ENCODE peak calls at places on chromosomes 13 and 19, in ten cellular contexts. A is T-helper 17 cell; P is SIG-M5; N is progenitor cell of endocrine pancreas; L is endodermal cell; B is activated CD4-positive, alpha-beta T cell treated with anti-CD3 and anti-CD28 coated beads for 36 hours; R is HTR-8/SVneo; O is NCI-H460; E is NCI-H2081; D is head of caudate nucleus. H is an unnamed sample.

GRCh38 chr13:112894673-112895481 is 74.1 kb upstream of the MCF2L start:
- DNase-seq in A (no peak), P (no peak), N (peak; percentile 37), L (peak; percentile 87), B (peak; percentile 19), R (no peak), O (no peak), E (no peak), D (no peak), H (no peak)

GRCh38 chr19:29170554-29170953 is 42.4 kb downstream of the UQCRFS1 start:
- DNase-seq in A (no peak), P (no peak), N (no peak), L (no peak), B (no peak), R (no peak), O (no peak), E (no peak), D (no peak), H (no peak)

GRCh38 chr19:42455621-42456081 is 12.9 kb upstream of the CXCL17 start:
- DNase-seq in A (no peak), P (no peak), N (no peak), L (no peak), B (no peak), R (no peak), O (no peak), E (no peak), D (no peak), H (no peak)

GRCh38 chr19:10402441-10403038 is 802 bp downstream of the CDC37 start:
- DNase-seq in A (no peak), P (no peak), N (no peak), L (peak; percentile 75), B (no peak), R (no peak), O (no peak), E (no peak), D (no peak), H (no peak)

GRCh38 chr19:35932291-35932936 is 3.8 kb upstream of the LRFN3 start:
- DNase-seq in A (no peak), P (no peak), N (no peak), L (no peak), B (no peak), R (no peak), O (no peak), E (no peak), D (no peak), H (peak; percentile 25)

GRCh38 chr13:60448907-60449510 is 52.0 kb downstream of the TDRD3 start:
- DNase-seq in A (no peak), P (no peak), N (no peak), L (peak; percentile 50), B (peak; percentile 9), R (peak; percentile 13), O (peak; percentile 46), E (peak; percentile 15), D (no peak), H (no peak)

GRCh38 chr19:10927691-10928562 is 512 bp downstream of the YIPF2 start:
- DNase-seq in A (no peak), P (no peak), N (no peak), L (no peak), B (peak; percentile 29), R (no peak), O (no peak), E (no peak), D (no peak), H (no peak)

GRCh38 chr19:11814707-11815050 is 606 bp downstream of the ZNF440 start:
- DNase-seq in A (no peak), P (no peak), N (no peak), L (no peak), B (no peak), R (no peak), O (no peak), E (no peak), D (no peak), H (no peak)

GRCh38 chr13:99302637-99303505 is 4.3 kb downstream of the GPR183 start:
- DNase-seq in A (no peak), P (no peak), N (no peak), L (no peak), B (no peak), R (no peak), O (no peak), E (no peak), D (no peak), H (no peak)

GRCh38 chr13:33721719-33722118 is 96.2 kb upstream of the RFC3 start:
- DNase-seq in A (no peak), P (no peak), N (no peak), L (no peak), B (no peak), R (no peak), O (no peak), E (no peak), D (no peak), H (no peak)

GRCh38 chr19:29576043-29576442 is 30.0 kb upstream of the POP4 start:
- DNase-seq in A (no peak), P (no peak), N (no peak), L (no peak), B (peak; percentile 46), R (no peak), O (no peak), E (no peak), D (peak; percentile 78), H (no peak)

GRCh38 chr13:41352935-41353801 is 42.1 kb downstream of the NAA16 start:
- DNase-seq in A (peak; percentile 59), P (peak; percentile 17), N (no peak), L (peak; percentile 73), B (peak; percentile 55), R (peak; percentile 21), O (peak; percentile 23), E (peak; percentile 10), D (no peak), H (no peak)

GRCh38 chr13:40505196-40505595 is 161.2 kb downstream of the FOXO1 start:
- DNase-seq in A (no peak), P (no peak), N (no peak), L (no peak), B (no peak), R (no peak), O (no peak), E (no peak), D (no peak), H (no peak)

GRCh38 chr13:59274958-59275727 is 888.6 kb downstream of the DIAPH3 start:
- DNase-seq in A (no peak), P (no peak), N (no peak), L (no peak), B (no peak), R (no peak), O (no peak), E (no peak), D (no peak), H (no peak)

GRCh38 chr19:42078538-42079275 is 2.7 kb downstream of the ZNF574 start:
- DNase-seq in A (no peak), P (no peak), N (no peak), L (no peak), B (no peak), R (no peak), O (no peak), E (no peak), D (peak; percentile 54), H (no peak)

GRCh38 chr19:4229179-4229931 is at the start of gene EBI3:
- DNase-seq in A (no peak), P (no peak), N (peak; percentile 26), L (peak; percentile 76), B (peak; percentile 88), R (peak; percentile 59), O (no peak), E (no peak), D (no peak), H (no peak)

GRCh38 chr13:99969934-99970760 is 1.4 kb downstream of the ZIC5 start:
- DNase-seq in A (no peak), P (no peak), N (no peak), L (peak; percentile 94), B (peak; percentile 63), R (no peak), O (peak; percentile 66), E (peak; percentile 54), D (no peak), H (no peak)

GRCh38 chr19:16518483-16519229 is 22.5 kb downstream of the C19orf44 start:
- DNase-seq in A (no peak), P (no peak), N (no peak), L (peak; percentile 69), B (no peak), R (no peak), O (no peak), E (no peak), D (no peak), H (no peak)

GRCh38 chr13:22114630-22115311 is 443.9 kb downstream of the FGF9 start:
- DNase-seq in A (no peak), P (peak; percentile 14), N (no peak), L (no peak), B (peak; percentile 24), R (no peak), O (no peak), E (no peak), D (no peak), H (no peak)

GRCh38 chr13:106246237-106246636 is 289.2 kb downstream of the EFNB2 start:
- DNase-seq in A (no peak), P (no peak), N (no peak), L (no peak), B (no peak), R (no peak), O (no peak), E (no peak), D (no peak), H (peak; percentile 7)

GRCh38 chr19:12784871-12785430 is 6.3 kb upstream of the JUNB start:
- DNase-seq in A (no peak), P (no peak), N (no peak), L (peak; percentile 58), B (peak; percentile 54), R (no peak), O (no peak), E (no peak), D (no peak), H (no peak)

GRCh38 chr19:3364501-3364858 is 1.9 kb upstream of the NFIC start:
- DNase-seq in A (no peak), P (no peak), N (no peak), L (no peak), B (no peak), R (no peak), O (no peak), E (no peak), D (no peak), H (no peak)

GRCh38 chr19:47704024-47704423 is 9.2 kb upstream of the EHD2 start:
- DNase-seq in A (no peak), P (no peak), N (no peak), L (no peak), B (no peak), R (no peak), O (peak; percentile 11), E (no peak), D (no peak), H (no peak)

GRCh38 chr19:14197882-14198281 is 8.1 kb downstream of the ADGRL1 start:
- DNase-seq in A (no peak), P (no peak), N (no peak), L (peak; percentile 24), B (no peak), R (no peak), O (no peak), E (no peak), D (no peak), H (no peak)

GRCh38 chr19:43780706-43781525 is at the start of gene KCNN4:
- DNase-seq in A (peak; percentile 54), P (no peak), N (no peak), L (no peak), B (peak; percentile 91), R (no peak), O (no peak), E (no peak), D (no peak), H (no peak)

GRCh38 chr13:111957913-111958450 is 109.0 kb upstream of the SOX1 start:
- DNase-seq in A (no peak), P (no peak), N (no peak), L (peak; percentile 6), B (no peak), R (no peak), O (no peak), E (no peak), D (no peak), H (no peak)

GRCh38 chr13:95243207-95243606 is 58.0 kb downstream of the ABCC4 start:
- DNase-seq in A (no peak), P (no peak), N (no peak), L (no peak), B (no peak), R (no peak), O (no peak), E (no peak), D (peak; percentile 25), H (no peak)

GRCh38 chr19:10431254-10431942 is 11.1 kb downstream of the PDE4A start:
- DNase-seq in A (no peak), P (no peak), N (no peak), L (peak; percentile 70), B (peak; percentile 61), R (no peak), O (no peak), E (no peak), D (no peak), H (no peak)